ENCODE peak calls at places on chromosomes 3 and 15, in four cellular contexts. One of them, this sample, is unnamed.

GRCh38 chr3:105878061-105878460 is 9.2 kb upstream of the CBLB start:
- DNase-seq in EL: no peak
- DNase-seq in endothelial cell: no peak
- DNase-seq in HCEC 1CT: no peak
- DNase-seq in this sample: no peak

GRCh38 chr15:61086001-61086400 is 143.1 kb downstream of the RORA start:
- DNase-seq in EL: no peak
- DNase-seq in endothelial cell: no peak
- DNase-seq in HCEC 1CT: no peak
- DNase-seq in this sample: no peak

GRCh38 chr3:11954312-11954934 is 49.8 kb upstream of the SYN2 start:
- DNase-seq in EL: no peak
- DNase-seq in endothelial cell: no peak
- DNase-seq in HCEC 1CT: no peak
- DNase-seq in this sample: no peak

GRCh38 chr3:100384735-100385134 is 16.2 kb downstream of the TOMM70 start:
- DNase-seq in EL: no peak
- DNase-seq in endothelial cell: no peak
- DNase-seq in HCEC 1CT: no peak
- DNase-seq in this sample: no peak

GRCh38 chr3:61830111-61830400 is 268.7 kb downstream of the PTPRG start:
- DNase-seq in EL: no peak
- DNase-seq in endothelial cell: no peak
- DNase-seq in HCEC 1CT: no peak
- DNase-seq in this sample: no peak

GRCh38 chr3:188533612-188534357 is 379.8 kb downstream of the LPP start:
- DNase-seq in EL: no peak
- DNase-seq in endothelial cell: no peak
- DNase-seq in HCEC 1CT: peak
- DNase-seq in this sample: no peak

GRCh38 chr3:120563356-120564022 is 32.6 kb upstream of the NDUFB4 start:
- DNase-seq in EL: no peak
- DNase-seq in endothelial cell: no peak
- DNase-seq in HCEC 1CT: no peak
- DNase-seq in this sample: no peak

GRCh38 chr3:180048108-180048507 is 11.4 kb upstream of the PEX5L start:
- DNase-seq in EL: no peak
- DNase-seq in endothelial cell: no peak
- DNase-seq in HCEC 1CT: no peak
- DNase-seq in this sample: no peak

GRCh38 chr3:132256984-132257383 is 60.2 kb upstream of the ACP3 start:
- DNase-seq in EL: peak
- DNase-seq in endothelial cell: peak
- DNase-seq in HCEC 1CT: peak
- DNase-seq in this sample: peak

GRCh38 chr3:190863119-190863465 is 598 bp upstream of the GMNC start:
- DNase-seq in EL: no peak
- DNase-seq in endothelial cell: no peak
- DNase-seq in HCEC 1CT: no peak
- DNase-seq in this sample: peak

GRCh38 chr3:37963635-37964034 is 27.0 kb upstream of the VILL start:
- DNase-seq in EL: no peak
- DNase-seq in endothelial cell: no peak
- DNase-seq in HCEC 1CT: no peak
- DNase-seq in this sample: no peak

GRCh38 chr3:10867384-10867783 is 51.4 kb downstream of the SLC6A11 start:
- DNase-seq in EL: no peak
- DNase-seq in endothelial cell: peak
- DNase-seq in HCEC 1CT: no peak
- DNase-seq in this sample: no peak

GRCh38 chr3:128950223-128950938 is 43.5 kb downstream of the CFAP92 start:
- DNase-seq in EL: peak
- DNase-seq in endothelial cell: no peak
- DNase-seq in HCEC 1CT: peak
- DNase-seq in this sample: peak

GRCh38 chr3:141303481-141304223 is 64.7 kb upstream of the ZBTB38 start:
- DNase-seq in EL: peak
- DNase-seq in endothelial cell: peak
- DNase-seq in HCEC 1CT: peak
- DNase-seq in this sample: peak

GRCh38 chr3:18194431-18194830 is 230.7 kb downstream of the SATB1 start:
- DNase-seq in EL: peak
- DNase-seq in endothelial cell: no peak
- DNase-seq in HCEC 1CT: peak
- DNase-seq in this sample: no peak

GRCh38 chr3:193190387-193190786 is 50.6 kb upstream of the PLAAT1 start:
- DNase-seq in EL: no peak
- DNase-seq in endothelial cell: peak
- DNase-seq in HCEC 1CT: no peak
- DNase-seq in this sample: peak

GRCh38 chr3:46913644-46914043 is 36.1 kb downstream of the PTH1R start:
- DNase-seq in EL: peak
- DNase-seq in endothelial cell: no peak
- DNase-seq in HCEC 1CT: no peak
- DNase-seq in this sample: no peak

GRCh38 chr3:41200669-41201021 is 1.3 kb downstream of the CTNNB1 start:
- DNase-seq in EL: peak
- DNase-seq in endothelial cell: peak
- DNase-seq in HCEC 1CT: peak
- DNase-seq in this sample: peak

GRCh38 chr3:55571913-55572312 is 84.8 kb upstream of the WNT5A start:
- DNase-seq in EL: no peak
- DNase-seq in endothelial cell: peak
- DNase-seq in HCEC 1CT: no peak
- DNase-seq in this sample: no peak

GRCh38 chr15:74752486-74753395 is 4.1 kb downstream of the CYP1A2 start:
- DNase-seq in EL: peak
- DNase-seq in endothelial cell: no peak
- DNase-seq in HCEC 1CT: peak
- DNase-seq in this sample: no peak

GRCh38 chr3:134057006-134057832 is 27.5 kb upstream of the SLCO2A1 start:
- DNase-seq in EL: peak
- DNase-seq in endothelial cell: no peak
- DNase-seq in HCEC 1CT: peak
- DNase-seq in this sample: no peak

GRCh38 chr3:14407203-14407602 is 4.8 kb downstream of the SLC6A6 start:
- DNase-seq in EL: no peak
- DNase-seq in endothelial cell: no peak
- DNase-seq in HCEC 1CT: no peak
- DNase-seq in this sample: no peak

GRCh38 chr3:46187876-46188275 is 20.2 kb downstream of the CCR1 start:
- DNase-seq in EL: peak
- DNase-seq in endothelial cell: no peak
- DNase-seq in HCEC 1CT: peak
- DNase-seq in this sample: no peak

GRCh38 chr3:53796161-53796560 is 50.1 kb downstream of the CHDH start:
- DNase-seq in EL: no peak
- DNase-seq in endothelial cell: no peak
- DNase-seq in HCEC 1CT: no peak
- DNase-seq in this sample: no peak

GRCh38 chr3:30539772-30540171 is 66.6 kb upstream of the TGFBR2 start:
- DNase-seq in EL: peak
- DNase-seq in endothelial cell: no peak
- DNase-seq in HCEC 1CT: peak
- DNase-seq in this sample: no peak

GRCh38 chr15:77028451-77029165 is 33.7 kb downstream of the PSTPIP1 start:
- DNase-seq in EL: no peak
- DNase-seq in endothelial cell: peak
- DNase-seq in HCEC 1CT: no peak
- DNase-seq in this sample: no peak

GRCh38 chr15:25663515-25663914 is 199.6 kb downstream of the ATP10A start:
- DNase-seq in EL: no peak
- DNase-seq in endothelial cell: no peak
- DNase-seq in HCEC 1CT: no peak
- DNase-seq in this sample: no peak

GRCh38 chr3:177603137-177603603 is 405.9 kb upstream of the TBL1XR1 start:
- DNase-seq in EL: no peak
- DNase-seq in endothelial cell: no peak
- DNase-seq in HCEC 1CT: peak
- DNase-seq in this sample: no peak

GRCh38 chr3:139355502-139355901 is 11.7 kb downstream of the MRPS22 start:
- DNase-seq in EL: no peak
- DNase-seq in endothelial cell: no peak
- DNase-seq in HCEC 1CT: peak
- DNase-seq in this sample: peak

GRCh38 chr3:51940648-51941421 is 869 bp downstream of the RRP9 start:
- DNase-seq in EL: no peak
- DNase-seq in endothelial cell: no peak
- DNase-seq in HCEC 1CT: no peak
- DNase-seq in this sample: no peak

GRCh38 chr15:23912191-23912590 is 225.1 kb upstream of the NDN start:
- DNase-seq in EL: no peak
- DNase-seq in endothelial cell: peak
- DNase-seq in HCEC 1CT: no peak
- DNase-seq in this sample: no peak

GRCh38 chr3:181913254-181913653 is 201.5 kb downstream of the SOX2 start:
- DNase-seq in EL: no peak
- DNase-seq in endothelial cell: no peak
- DNase-seq in HCEC 1CT: no peak
- DNase-seq in this sample: no peak

GRCh38 chr3:109927726-109928125 is 590.4 kb upstream of the DPPA4 start:
- DNase-seq in EL: peak
- DNase-seq in endothelial cell: no peak
- DNase-seq in HCEC 1CT: peak
- DNase-seq in this sample: peak

This sample was measured in SK-MEL-5.